ENCODE peak calls at places on chromosomes 1 and 21, in five cellular contexts. S is CD4-positive, alpha-beta T cell; M is omental fat pad; I is AG09309; X is NB4. P is an unnamed sample.

GRCh38 chr1:166418344-166418895 is 251.6 kb upstream of the FAM78B start:
- DNase-seq in M (no peak), S (no peak), X (no peak), I (no peak), P (no peak)

GRCh38 chr1:205969229-205969628 is 26.0 kb upstream of the SLC26A9 start:
- DNase-seq in I (no peak), S (no peak), X (no peak), M (no peak), P (no peak)

GRCh38 chr1:201655910-201656669 is 117.2 kb downstream of the NAV1 start:
- DNase-seq in M (no peak), X (no peak), S (no peak), I (no peak), P (no peak)

GRCh38 chr1:185696419-185697150 is 37.6 kb upstream of the HMCN1 start:
- DNase-seq in S (no peak), I (no peak), X (no peak), M (no peak), P (no peak)

GRCh38 chr1:238530209-238530851 is 639.6 kb upstream of the ZP4 start:
- DNase-seq in I (no peak), S (no peak), M (no peak), X (no peak), P (no peak)

GRCh38 chr1:207079706-207080246 is 8.9 kb upstream of the C4BPB start:
- DNase-seq in X (no peak), I (no peak), S (no peak), M (no peak), P (no peak)

GRCh38 chr1:185786524-185786923 is 52.3 kb downstream of the HMCN1 start:
- DNase-seq in I (peak), S (no peak), X (no peak), M (no peak), P (no peak)

GRCh38 chr1:208159542-208160258 is 84.5 kb downstream of the PLXNA2 start:
- DNase-seq in X (no peak), S (no peak), I (peak), M (no peak), P (peak)

GRCh38 chr1:27571439-27572018 is 32.4 kb downstream of the AHDC1 start:
- DNase-seq in M (no peak), S (no peak), I (no peak), X (no peak), P (no peak)

GRCh38 chr1:32666866-32667566 is 16.0 kb downstream of the RBBP4 start:
- DNase-seq in S (no peak), I (no peak), M (no peak), X (no peak), P (no peak)

GRCh38 chr1:234545512-234546386 is 64.2 kb downstream of the IRF2BP2 start:
- DNase-seq in X (no peak), S (no peak), M (no peak), I (no peak), P (no peak)

GRCh38 chr1:32223683-32224082 is 1.5 kb downstream of the EIF3I start:
- DNase-seq in I (no peak), X (no peak), S (no peak), M (no peak), P (no peak)

GRCh38 chr1:159562680-159563079 is 24.9 kb upstream of the APCS start:
- DNase-seq in X (no peak), I (no peak), M (no peak), S (no peak), P (no peak)

DNA sequence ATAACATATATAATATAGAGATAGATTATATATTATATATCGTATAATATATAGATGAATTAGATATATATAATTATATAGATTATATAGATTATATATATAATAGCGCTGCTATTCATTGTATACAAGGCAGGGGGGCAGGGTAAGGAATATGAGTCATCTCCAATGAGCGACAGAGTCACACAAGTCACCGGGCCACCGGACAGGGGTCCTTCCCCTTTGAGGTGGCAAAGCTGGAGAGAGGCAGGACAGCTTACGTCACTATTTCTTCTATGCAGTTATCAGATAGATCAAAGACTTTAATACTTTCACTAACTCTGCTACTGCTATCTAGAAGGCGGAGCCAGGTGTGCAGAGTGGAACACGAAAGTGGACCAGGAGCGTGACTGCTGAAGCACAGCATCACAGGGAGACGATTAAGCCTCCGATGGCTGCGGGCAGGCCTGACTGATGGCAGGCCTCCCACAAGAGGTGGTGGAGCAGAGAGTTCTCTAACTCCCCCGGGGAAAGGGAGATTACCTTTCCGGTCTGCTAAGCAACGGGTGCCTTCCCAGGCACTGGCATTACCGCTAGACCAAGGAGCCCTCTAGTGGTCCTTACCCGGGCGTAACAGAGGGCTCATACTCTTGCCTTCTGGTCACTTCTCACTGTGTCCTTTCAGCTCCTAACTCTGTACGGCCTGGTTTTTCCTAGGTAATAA is 2154.7 kb downstream of the MRPL39 start:
- DNase-seq in I (no peak), S (no peak), M (no peak), X (peak), P (no peak)
- TF ChIP-seq CTCF in I (no peak), S (no peak), M (no peak), X (no peak), P (no peak)

DNA sequence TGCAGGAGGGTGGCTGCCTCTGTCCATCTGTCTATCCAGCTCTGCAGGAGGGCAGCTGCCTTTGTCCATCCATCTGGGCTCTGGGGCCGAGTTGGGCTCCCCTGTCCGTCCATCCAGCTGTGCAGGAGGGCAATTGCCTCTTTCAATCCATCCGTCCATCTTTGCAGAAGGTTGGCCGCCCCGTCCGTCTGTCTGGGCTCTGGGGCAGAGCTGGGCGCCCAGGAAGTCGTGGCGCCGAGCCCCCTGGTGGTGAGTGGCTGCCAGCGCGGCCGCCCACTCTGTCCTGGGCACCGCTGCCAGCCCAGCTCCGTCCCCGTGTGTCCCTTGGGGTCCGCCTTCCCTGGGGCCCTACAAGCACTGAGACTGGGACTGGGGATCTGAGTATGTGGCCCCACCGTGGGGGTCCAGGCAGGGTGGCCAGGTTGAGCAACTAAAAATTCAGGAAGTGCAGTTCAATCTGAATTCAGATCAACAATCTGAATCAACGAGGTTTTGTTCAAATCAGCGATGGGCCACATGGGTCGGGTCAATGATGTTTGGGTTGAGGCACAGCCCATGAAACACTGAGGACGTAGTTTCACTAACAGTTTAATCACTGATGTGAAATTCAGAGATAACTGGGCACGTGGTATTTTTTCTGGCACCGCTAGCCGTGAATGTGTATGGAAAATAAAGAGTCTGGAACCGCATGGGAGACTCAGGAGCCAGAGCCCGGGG is 99.1 kb upstream of the ACTRT2 start:
- DNase-seq in X (peak), I (no peak), S (peak), M (no peak), P (no peak)
- TF ChIP-seq CTCF in X (peak), I (peak), S (peak), M (no peak), P (no peak)

GRCh38 chr1:113455374-113455773 is 65.1 kb downstream of the MAGI3 start:
- DNase-seq in X (no peak), M (no peak), S (no peak), I (no peak), P (no peak)

GRCh38 chr1:113456967-113457366 is 66.7 kb downstream of the MAGI3 start:
- DNase-seq in I (peak), S (no peak), X (no peak), M (no peak), P (peak)

GRCh38 chr1:113451710-113452109 is 61.4 kb downstream of the MAGI3 start:
- DNase-seq in M (no peak), X (no peak), I (no peak), S (no peak), P (no peak)

GRCh38 chr1:113453771-113454083 is 63.4 kb downstream of the MAGI3 start:
- DNase-seq in I (no peak), X (no peak), M (no peak), S (no peak), P (no peak)

GRCh38 chr1:113452921-113453770 is 62.8 kb downstream of the MAGI3 start:
- DNase-seq in X (peak), S (no peak), I (no peak), M (no peak), P (peak)
- TF ChIP-seq CTCF in X (peak), S (peak), I (peak), M (no peak), P (peak)

DNA sequence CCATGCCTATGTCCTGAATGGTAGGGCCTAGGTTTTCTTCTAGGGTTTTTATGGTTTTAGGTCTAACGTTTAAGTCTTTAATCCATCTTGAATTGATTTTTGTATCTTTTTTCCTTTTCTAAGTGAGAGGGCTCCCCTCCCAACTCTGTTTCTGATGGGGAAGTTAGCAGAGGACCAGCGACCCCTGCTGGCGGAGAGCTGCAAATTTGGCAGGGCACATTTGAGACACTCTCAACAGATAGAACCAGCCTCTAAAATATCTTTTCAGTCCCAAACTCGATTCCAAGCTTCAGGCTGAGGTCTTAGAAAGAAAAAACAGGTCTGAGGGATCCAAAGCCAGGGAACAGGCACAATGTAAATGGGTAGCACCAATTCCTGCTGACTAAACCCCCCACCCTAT is 32.5 kb downstream of the LRRC3 start:
- DNase-seq in X (peak), S (peak), I (no peak), M (no peak), P (no peak)
- TF ChIP-seq CTCF in X (peak), S (peak), I (peak), M (no peak), P (peak)

GRCh38 chr1:52693843-52694242 is 4.3 kb downstream of the COA7 start:
- DNase-seq in S (no peak), X (no peak), M (no peak), I (no peak), P (no peak)
- TF ChIP-seq CTCF in S (no peak), X (no peak), M (no peak), I (no peak), P (no peak)

P was measured in AG09319.